ENCODE peak calls at places on chromosomes 1 and 21, in nine cellular contexts. F, P, H, O, V, R, C, G and U are unnamed samples.

GRCh38 chr1:101440484-101440883 is 203.7 kb downstream of the S1PR1 start:
- DNase-seq in O (no peak), V (no peak), R (no peak), H (no peak), G (no peak), F (no peak), P (no peak), C (no peak), U (no peak)

GRCh38 chr1:179883739-179884138 is 1.7 kb downstream of the TOR1AIP1 start:
- DNase-seq in O (no peak), H (no peak), F (no peak), C (peak), P (peak), G (no peak), R (peak), V (no peak), U (peak)

GRCh38 chr1:62230724-62231123 is 36.1 kb downstream of the L1TD1 start:
- DNase-seq in G (no peak), P (no peak), H (no peak), C (no peak), R (peak), F (no peak), O (peak), V (no peak), U (peak)

GRCh38 chr1:6796095-6796494 is 10.8 kb downstream of the CAMTA1 start:
- DNase-seq in O (no peak), P (peak), C (no peak), G (no peak), V (no peak), F (no peak), R (no peak), H (no peak), U (peak)

GRCh38 chr1:156082111-156083091 is at the start of gene MEX3A:
- DNase-seq in R (peak), C (peak), G (peak), P (peak), F (no peak), O (peak), H (no peak), V (peak), U (peak)

GRCh38 chr1:170664283-170664827 is 424 bp downstream of the PRRX1 start:
- DNase-seq in H (no peak), P (peak), O (peak), R (no peak), C (no peak), V (no peak), G (peak), F (no peak), U (peak)

GRCh38 chr1:156706647-156707008 is 1.2 kb upstream of the CRABP2 start:
- DNase-seq in C (no peak), G (peak), R (no peak), V (peak), P (peak), F (no peak), H (no peak), O (peak), U (peak)

GRCh38 chr1:4977701-4978100 is 323.3 kb downstream of the AJAP1 start:
- DNase-seq in G (no peak), H (no peak), C (no peak), P (no peak), F (peak), O (no peak), R (no peak), V (no peak), U (no peak)

GRCh38 chr21:31837613-31838390 is 35.0 kb upstream of the HUNK start:
- DNase-seq in P (no peak), O (no peak), R (no peak), F (no peak), H (no peak), V (no peak), G (no peak), C (peak), U (no peak)

GRCh38 chr1:147669475-147670318 is 627 bp downstream of the ACP6 start:
- DNase-seq in R (peak), O (peak), H (no peak), P (peak), V (peak), G (peak), C (peak), F (peak), U (peak)

GRCh38 chr1:145717833-145718232 is 1.5 kb upstream of the CD160 start:
- DNase-seq in R (no peak), O (no peak), V (no peak), H (no peak), F (no peak), G (no peak), C (no peak), P (no peak), U (no peak)

GRCh38 chr1:201788296-201788695 is 40.7 kb upstream of the IPO9 start:
- DNase-seq in V (no peak), P (no peak), G (no peak), C (no peak), R (no peak), O (no peak), F (no peak), H (no peak), U (no peak)

GRCh38 chr1:44571712-44572571 is 102.3 kb downstream of the TMEM53 start:
- DNase-seq in V (no peak), H (no peak), F (no peak), P (no peak), G (no peak), C (peak), R (peak), O (no peak), U (no peak)

GRCh38 chr1:154193821-154194220 is 1.9 kb upstream of the TPM3 start:
- DNase-seq in C (peak), F (no peak), P (no peak), G (no peak), H (no peak), O (peak), R (peak), V (peak), U (no peak)

GRCh38 chr21:45496968-45497845 is 45.0 kb downstream of the SLC19A1 start:
- DNase-seq in O (peak), G (peak), H (no peak), R (no peak), F (no peak), V (no peak), C (no peak), P (peak), U (no peak)

GRCh38 chr1:106189780-106190179 is 866.7 kb upstream of the PRMT6 start:
- DNase-seq in F (no peak), P (no peak), H (no peak), C (no peak), V (no peak), O (no peak), G (no peak), R (no peak), U (no peak)

GRCh38 chr1:6866825-6867224 is 81.6 kb downstream of the CAMTA1 start:
- DNase-seq in O (no peak), C (no peak), R (no peak), P (no peak), F (no peak), H (no peak), V (no peak), G (no peak), U (no peak)

GRCh38 chr1:203038217-203038741 is 12.0 kb downstream of the PPFIA4 start:
- DNase-seq in C (peak), V (peak), F (peak), R (peak), P (peak), G (peak), H (no peak), O (peak), U (peak)

GRCh38 chr1:205343431-205344009 is 13.2 kb downstream of the KLHDC8A start:
- DNase-seq in F (no peak), V (no peak), C (no peak), O (no peak), R (no peak), H (no peak), P (peak), G (no peak), U (no peak)

GRCh38 chr1:174990382-174990999 is 9.3 kb upstream of the CACYBP start:
- DNase-seq in F (no peak), V (no peak), G (no peak), P (no peak), O (no peak), C (peak), H (peak), R (peak), U (peak)

GRCh38 chr1:225945564-225945963 is 4.5 kb upstream of the LEFTY2 start:
- DNase-seq in P (peak), H (no peak), F (no peak), G (no peak), C (no peak), R (no peak), V (no peak), O (no peak), U (no peak)

GRCh38 chr1:40774266-40774998 is 9.2 kb upstream of the KCNQ4 start:
- DNase-seq in C (peak), G (peak), F (no peak), P (peak), H (peak), V (peak), O (peak), R (peak), U (peak)

GRCh38 chr1:226569879-226570547 is 21.4 kb downstream of the STUM start:
- DNase-seq in R (no peak), G (no peak), V (no peak), C (no peak), F (no peak), O (peak), H (no peak), P (peak), U (no peak)

GRCh38 chr1:66246371-66247262 is 287.3 kb upstream of the SGIP1 start:
- DNase-seq in C (no peak), P (no peak), G (no peak), V (no peak), R (no peak), O (no peak), F (no peak), H (no peak), U (no peak)
- H3K4me3 ChIP-seq in C (peak), P (no peak), G (no peak), V (no peak), R (no peak), O (no peak), F (no peak), H (no peak), U (no peak)

GRCh38 chr1:8349473-8349865 is 31.6 kb downstream of the SLC45A1 start:
- DNase-seq in C (no peak), R (no peak), H (no peak), O (no peak), P (no peak), G (peak), V (no peak), F (no peak), U (no peak)
- TF ChIP-seq CTCF in C (no peak), R (no peak), H (no peak), O (no peak), P (no peak), G (no peak), V (no peak), F (no peak), U (no peak)

DNA sequence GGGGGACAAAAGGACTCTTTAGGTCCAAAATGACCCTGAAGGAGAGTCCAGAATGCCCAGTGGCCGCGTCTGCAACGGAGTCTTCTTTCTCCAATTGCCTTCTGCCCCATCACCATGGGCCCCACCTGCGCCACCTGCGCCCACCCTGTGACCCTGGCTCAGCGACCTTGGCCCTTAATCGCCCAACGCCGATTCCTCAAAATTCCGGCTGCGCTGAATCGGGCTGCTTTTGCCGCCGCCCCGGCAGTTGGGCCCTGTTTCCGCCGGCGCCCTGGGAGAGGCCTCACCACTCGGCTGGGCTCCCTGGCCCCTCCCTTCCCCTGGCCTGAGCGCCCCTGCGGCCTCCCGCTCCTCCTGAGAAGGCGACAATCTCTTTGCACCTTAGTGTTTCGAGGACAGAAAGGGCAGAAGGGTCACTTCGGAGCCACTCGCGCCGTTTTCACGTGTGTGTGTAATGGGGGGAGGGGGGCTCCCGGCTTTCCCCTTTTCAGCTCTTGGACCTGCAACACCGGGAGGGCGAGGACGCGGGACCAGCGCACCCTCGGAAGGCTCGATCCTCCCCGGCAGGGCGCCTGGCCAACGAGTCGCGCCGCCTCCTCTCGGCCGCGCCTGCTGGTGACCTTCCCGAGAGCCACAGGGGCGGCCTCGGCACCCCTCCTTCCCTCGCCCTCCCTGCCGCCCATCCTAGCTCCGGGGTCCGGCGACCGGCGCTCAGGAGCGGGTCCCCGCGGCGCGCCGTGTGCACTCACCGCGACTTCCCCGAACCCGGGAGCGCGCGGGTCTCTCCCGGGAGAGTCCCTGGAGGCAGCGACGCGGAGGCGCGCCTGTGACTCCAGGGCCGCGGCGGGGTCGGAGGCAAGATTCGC is 522 bp upstream of the SIM2 start:
- DNase-seq in C (no peak), V (no peak), G (no peak), H (no peak), P (peak), R (no peak), O (no peak), F (no peak), U (no peak)
- H3K4me3 ChIP-seq in C (no peak), V (peak), G (peak), H (peak), P (peak), R (peak), O (peak), F (peak), U (no peak)

GRCh38 chr21:43207868-43208267 is 39.1 kb downstream of the CRYAA start:
- DNase-seq in R (no peak), C (no peak), O (peak), G (no peak), H (no peak), P (peak), V (no peak), F (peak), U (no peak)

GRCh38 chr21:43210454-43211084 is 41.8 kb downstream of the CRYAA start:
- DNase-seq in H (no peak), F (peak), G (peak), P (no peak), O (peak), R (no peak), V (no peak), C (no peak), U (no peak)

GRCh38 chr21:43208561-43209332 is 39.9 kb downstream of the CRYAA start:
- DNase-seq in R (no peak), G (peak), F (peak), C (no peak), O (peak), V (no peak), P (peak), H (no peak), U (no peak)

GRCh38 chr21:43209575-43210453 is 41.0 kb downstream of the CRYAA start:
- DNase-seq in P (peak), H (peak), R (peak), V (no peak), O (peak), F (peak), G (peak), C (no peak), U (peak)

GRCh38 chr21:43211085-43212071 is 42.6 kb downstream of the CRYAA start:
- DNase-seq in F (peak), P (peak), C (no peak), O (peak), R (no peak), V (peak), G (peak), H (no peak), U (no peak)
- TF ChIP-seq CTCF in F (no peak), P (peak), C (peak), O (no peak), R (no peak), V (peak), G (no peak), H (no peak), U (peak)